ENCODE peak calls at places on chromosomes 4 and X, in six cellular contexts. T is esophagus muscularis mucosa; G is spleen; L is right atrium auricular region; Z is NT2/D1; C is CD8-positive, alpha-beta T cell. A is an unnamed sample. For H3K9me3, H3K27me3 and H3K4me1, the result is how much of the 10 kb centered on the place peaks cover.

GRCh38 chrX:51798701-51799100 is 55.5 kb downstream of the GSPT2 start:
- DNase-seq in Z (no peak), G (no peak), L (no peak), T (no peak), C (no peak), A (no peak)

GRCh38 chrX:40446927-40447326 is 133.8 kb upstream of the ATP6AP2 start:
- DNase-seq in L (no peak), G (no peak), Z (no peak), T (no peak), C (no peak), A (no peak)

GRCh38 chr4:147340547-147341225 is 140.2 kb upstream of the EDNRA start:
- DNase-seq in T (no peak), G (no peak), C (no peak), L (no peak), Z (no peak), A (no peak)

GRCh38 chr4:152877868-152878267 is 58.3 kb upstream of the FHDC1 start:
- DNase-seq in Z (no peak), L (no peak), G (no peak), C (no peak), T (no peak), A (no peak)

GRCh38 chr4:8906668-8906970 is 35.0 kb upstream of the HMX1 start:
- DNase-seq in T (no peak), C (no peak), G (peak), Z (no peak), L (no peak), A (no peak)

GRCh38 chrX:23981222-23981621 is 45.8 kb downstream of the KLHL15 start:
- DNase-seq in Z (peak), T (no peak), G (no peak), L (no peak), C (no peak), A (peak)

GRCh38 chrX:20244936-20245335 is 21.8 kb downstream of the RPS6KA3 start:
- DNase-seq in Z (no peak), L (no peak), T (no peak), G (no peak), C (no peak), A (no peak)

GRCh38 chr4:154727540-154727939 is 16.3 kb upstream of the LRAT start:
- DNase-seq in Z (no peak), T (no peak), G (no peak), L (no peak), C (no peak), A (no peak)

GRCh38 chr4:168508683-168509082 is 11.8 kb downstream of the PALLD start:
- DNase-seq in C (no peak), G (no peak), T (no peak), Z (no peak), L (no peak), A (no peak)

GRCh38 chrX:14923761-14924160 is 50.5 kb downstream of the MOSPD2 start:
- DNase-seq in G (no peak), C (no peak), T (no peak), L (no peak), Z (no peak), A (no peak)

GRCh38 chrX:1035206-1035605 is 177.2 kb downstream of the CRLF2 start:
- DNase-seq in L (no peak), C (no peak), G (peak), T (no peak), Z (no peak), A (no peak)

GRCh38 chrX:1029494-1029893 is 183.0 kb downstream of the CRLF2 start:
- DNase-seq in L (no peak), C (no peak), G (no peak), Z (no peak), T (no peak), A (no peak)

GRCh38 chrX:1031521-1032430 is 180.7 kb downstream of the CRLF2 start:
- DNase-seq in L (no peak), T (no peak), G (peak), Z (no peak), C (no peak), A (no peak)

DNA sequence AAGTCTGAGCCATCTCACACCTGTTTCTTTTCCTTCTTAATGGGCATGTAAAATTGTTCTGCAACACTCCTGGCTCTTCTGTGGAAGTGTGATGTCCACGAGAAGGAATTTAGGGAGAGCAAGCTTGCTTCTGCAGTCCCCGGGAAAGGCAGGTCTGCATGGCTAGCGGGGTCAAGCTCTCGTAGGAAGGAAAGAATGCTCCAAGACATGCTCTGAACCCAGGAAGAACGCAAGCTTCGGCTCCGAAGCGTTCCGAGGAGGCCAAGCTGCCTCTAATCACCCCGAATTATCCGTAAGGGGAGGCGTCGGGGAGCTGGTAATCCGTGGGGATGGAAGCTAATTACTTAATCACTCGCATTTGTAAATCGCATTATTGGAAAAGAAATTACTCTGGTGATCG is 177.7 kb downstream of the CRLF2 start:
- DNase-seq in G (peak), L (no peak), C (no peak), T (no peak), Z (no peak), A (no peak)
- H3K9me3 ChIP-seq in G (under half), L (under half), C (under half), T (under half), Z (under half), A (under half)

GRCh38 chr4:84501197-84501492 is 2.1 kb upstream of the NKX6-1 start:
- DNase-seq in G (no peak), T (no peak), C (no peak), L (no peak), Z (no peak), A (no peak)

GRCh38 chr4:84503495-84504437 is 4.7 kb upstream of the NKX6-1 start:
- DNase-seq in T (no peak), L (no peak), C (no peak), Z (no peak), G (no peak), A (peak)

GRCh38 chr4:84501721-84502267 is 2.7 kb upstream of the NKX6-1 start:
- DNase-seq in L (no peak), Z (no peak), G (no peak), C (no peak), T (no peak), A (no peak)

GRCh38 chr4:84502333-84502954 is 3.4 kb upstream of the NKX6-1 start:
- DNase-seq in G (no peak), Z (no peak), L (no peak), C (no peak), T (no peak), A (no peak)

GRCh38 chr4:84502955-84503373 is 3.9 kb upstream of the NKX6-1 start:
- DNase-seq in T (no peak), L (no peak), C (no peak), Z (no peak), G (no peak), A (no peak)
- H3K27me3 ChIP-seq in T (under half), L (half or more), C (half or more), Z (half or more), G (half or more), A (under half)

GRCh38 chrX:25049347-25049746 is 33.6 kb upstream of the ARX start:
- DNase-seq in T (no peak), L (no peak), Z (no peak), C (no peak), G (no peak), A (peak)
- H3K4me1 ChIP-seq in T (under half), L (under half), Z (under half), C (under half), G (under half), A (under half)

DNA sequence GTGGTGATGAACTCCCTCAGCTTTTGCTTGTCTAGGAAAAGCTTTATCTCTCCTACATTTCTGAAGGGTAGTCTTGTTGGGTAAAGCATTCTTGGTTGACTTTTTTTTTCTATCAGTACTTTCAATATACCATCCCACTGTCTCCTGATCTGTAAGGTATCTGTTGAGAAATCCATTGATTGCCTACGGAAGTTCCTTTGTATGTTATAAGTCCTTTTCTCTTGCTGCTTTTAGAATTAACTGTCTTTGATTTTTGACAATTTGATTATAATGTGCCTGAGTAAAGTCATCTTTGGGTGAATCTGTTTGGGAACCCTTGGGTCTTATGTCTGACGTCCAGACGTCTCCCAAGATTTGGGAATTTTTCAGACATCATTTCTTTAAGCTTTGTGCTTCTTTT is 30.8 kb downstream of the SCLT1 start:
- DNase-seq in G (no peak), T (no peak), Z (no peak), C (no peak), L (no peak), A (no peak)
- H3K9me3 ChIP-seq in G (half or more), T (under half), Z (half or more), C (under half), L (half or more), A (under half)

GRCh38 chr4:90127706-90128345 is 632 bp downstream of the CCSER1 start:
- DNase-seq in T (no peak), L (no peak), C (no peak), Z (no peak), G (peak), A (no peak)

GRCh38 chr4:90127223-90127705 is at the start of gene CCSER1:
- DNase-seq in T (peak), C (no peak), G (peak), L (peak), Z (no peak), A (peak)

GRCh38 chr4:90121961-90122748 is 5.0 kb upstream of the CCSER1 start:
- DNase-seq in L (no peak), C (no peak), Z (no peak), G (no peak), T (no peak), A (no peak)

GRCh38 chr4:90120815-90121214 is 6.4 kb upstream of the CCSER1 start:
- DNase-seq in T (no peak), C (no peak), G (no peak), Z (no peak), L (no peak), A (no peak)

DNA sequence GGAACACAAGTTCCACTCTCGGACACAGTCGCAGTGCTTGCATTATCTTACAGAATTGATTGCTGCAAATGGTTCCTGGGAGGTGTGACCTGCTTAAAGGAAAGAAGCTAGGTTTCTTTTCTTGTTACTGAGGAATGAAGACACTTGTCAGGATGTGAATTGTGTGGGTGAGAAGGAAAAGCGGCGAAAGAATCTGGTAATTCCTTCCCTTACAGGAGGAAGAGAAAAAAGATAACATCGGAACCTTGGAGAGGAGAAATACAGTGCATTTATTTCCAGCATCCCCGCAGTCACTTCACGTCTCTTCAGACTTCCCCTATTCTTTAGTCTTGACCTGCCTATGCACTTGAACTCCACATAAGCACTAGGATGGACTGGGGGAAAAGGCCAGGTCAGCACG is 389 bp upstream of the CCSER1 start:
- DNase-seq in Z (no peak), C (no peak), T (no peak), G (no peak), L (no peak), A (no peak)
- H3K27me3 ChIP-seq in Z (under half), C (under half), T (under half), G (under half), L (under half), A (under half)

GRCh38 chr4:107213410-107213809 is 177.3 kb upstream of the DKK2 start:
- DNase-seq in C (no peak), Z (no peak), G (no peak), T (no peak), L (no peak), A (no peak)

GRCh38 chr4:107213880-107214279 is 177.8 kb upstream of the DKK2 start:
- DNase-seq in C (no peak), Z (no peak), L (no peak), T (no peak), G (no peak), A (no peak)

GRCh38 chr4:107216379-107216778 is 180.3 kb upstream of the DKK2 start:
- DNase-seq in G (no peak), Z (no peak), T (no peak), L (no peak), C (no peak), A (no peak)

GRCh38 chr4:107212565-107212964 is 176.5 kb upstream of the DKK2 start:
- DNase-seq in Z (no peak), C (no peak), L (no peak), T (no peak), G (no peak), A (no peak)

GRCh38 chr4:107215222-107215621 is 179.1 kb upstream of the DKK2 start:
- DNase-seq in G (no peak), T (no peak), L (no peak), C (no peak), Z (no peak), A (no peak)
- H3K4me1 ChIP-seq in G (under half), T (under half), L (under half), C (under half), Z (under half), A (under half)

GRCh38 chr4:11857881-11858280 is 429.2 kb upstream of the HS3ST1 start:
- DNase-seq in T (no peak), L (no peak), Z (no peak), G (no peak), C (no peak), A (no peak)
- H3K9me3 ChIP-seq in T (under half), L (under half), Z (under half), G (under half), C (under half), A (under half)

A was measured in HAP-1.